ENCODE peak calls at places on chromosomes 5 and 9, in ten cellular contexts. One of them, this sample, is unnamed.

GRCh38 chr5:56004874-56005273 is 10.1 kb upstream of the IL6ST start:
- DNase-seq in AG08395: no peak
- DNase-seq in lower lobe of right lung: no peak
- DNase-seq in GM04504: no peak
- DNase-seq in AG09319: no peak
- DNase-seq in HAP-1: no peak
- DNase-seq in activated T-cell treated with anti-CD3 and anti-CD28 coated beads for 24 hours: no peak
- DNase-seq in activated naive CD8-positive, alpha-beta T cell treated with anti-CD3 and anti-CD28 coated beads for 36 hours: no peak
- DNase-seq in effector memory CD8-positive, alpha-beta T cell: no peak
- DNase-seq in psoas muscle: no peak
- DNase-seq in this sample: no peak

GRCh38 chr9:81537964-81538363 is 151.4 kb downstream of the TLE1 start:
- DNase-seq in AG08395: no peak
- DNase-seq in activated naive CD8-positive, alpha-beta T cell treated with anti-CD3 and anti-CD28 coated beads for 36 hours: no peak
- DNase-seq in GM04504: no peak
- DNase-seq in AG09319: no peak
- DNase-seq in effector memory CD8-positive, alpha-beta T cell: no peak
- DNase-seq in lower lobe of right lung: no peak
- DNase-seq in psoas muscle: no peak
- DNase-seq in HAP-1: no peak
- DNase-seq in activated T-cell treated with anti-CD3 and anti-CD28 coated beads for 24 hours: no peak
- DNase-seq in this sample: no peak

GRCh38 chr9:27844797-27845196 is 271.5 kb upstream of the C9orf72 start:
- DNase-seq in psoas muscle: no peak
- DNase-seq in lower lobe of right lung: no peak
- DNase-seq in AG09319: no peak
- DNase-seq in GM04504: no peak
- DNase-seq in effector memory CD8-positive, alpha-beta T cell: no peak
- DNase-seq in activated naive CD8-positive, alpha-beta T cell treated with anti-CD3 and anti-CD28 coated beads for 36 hours: no peak
- DNase-seq in AG08395: no peak
- DNase-seq in activated T-cell treated with anti-CD3 and anti-CD28 coated beads for 24 hours: no peak
- DNase-seq in HAP-1: no peak
- DNase-seq in this sample: no peak

GRCh38 chr9:78707481-78707977 is 410.6 kb downstream of the PSAT1 start:
- DNase-seq in GM04504: peak
- DNase-seq in AG09319: peak
- DNase-seq in effector memory CD8-positive, alpha-beta T cell: no peak
- DNase-seq in HAP-1: no peak
- DNase-seq in activated T-cell treated with anti-CD3 and anti-CD28 coated beads for 24 hours: no peak
- DNase-seq in AG08395: peak
- DNase-seq in lower lobe of right lung: no peak
- DNase-seq in psoas muscle: no peak
- DNase-seq in activated naive CD8-positive, alpha-beta T cell treated with anti-CD3 and anti-CD28 coated beads for 36 hours: no peak
- DNase-seq in this sample: no peak

GRCh38 chr5:135309391-135310327 is 89.4 kb downstream of the MACROH2A1 start:
- DNase-seq in HAP-1: no peak
- DNase-seq in AG09319: no peak
- DNase-seq in psoas muscle: no peak
- DNase-seq in activated T-cell treated with anti-CD3 and anti-CD28 coated beads for 24 hours: no peak
- DNase-seq in effector memory CD8-positive, alpha-beta T cell: no peak
- DNase-seq in AG08395: no peak
- DNase-seq in GM04504: no peak
- DNase-seq in lower lobe of right lung: no peak
- DNase-seq in activated naive CD8-positive, alpha-beta T cell treated with anti-CD3 and anti-CD28 coated beads for 36 hours: no peak
- DNase-seq in this sample: no peak

GRCh38 chr9:136328622-136329041 is 1.3 kb downstream of the GPSM1 start:
- DNase-seq in AG09319: no peak
- DNase-seq in lower lobe of right lung: no peak
- DNase-seq in effector memory CD8-positive, alpha-beta T cell: no peak
- DNase-seq in psoas muscle: no peak
- DNase-seq in activated T-cell treated with anti-CD3 and anti-CD28 coated beads for 24 hours: no peak
- DNase-seq in HAP-1: peak
- DNase-seq in activated naive CD8-positive, alpha-beta T cell treated with anti-CD3 and anti-CD28 coated beads for 36 hours: no peak
- DNase-seq in AG08395: peak
- DNase-seq in GM04504: no peak
- DNase-seq in this sample: no peak

GRCh38 chr9:6563036-6563435 is 82.5 kb downstream of the GLDC start:
- DNase-seq in lower lobe of right lung: no peak
- DNase-seq in HAP-1: no peak
- DNase-seq in activated naive CD8-positive, alpha-beta T cell treated with anti-CD3 and anti-CD28 coated beads for 36 hours: no peak
- DNase-seq in effector memory CD8-positive, alpha-beta T cell: no peak
- DNase-seq in psoas muscle: no peak
- DNase-seq in activated T-cell treated with anti-CD3 and anti-CD28 coated beads for 24 hours: no peak
- DNase-seq in AG09319: no peak
- DNase-seq in GM04504: no peak
- DNase-seq in AG08395: no peak
- DNase-seq in this sample: no peak

GRCh38 chr5:1763960-1764605 is 35.6 kb downstream of the MRPL36 start:
- DNase-seq in psoas muscle: no peak
- DNase-seq in GM04504: no peak
- DNase-seq in lower lobe of right lung: peak
- DNase-seq in activated T-cell treated with anti-CD3 and anti-CD28 coated beads for 24 hours: no peak
- DNase-seq in AG08395: no peak
- DNase-seq in HAP-1: no peak
- DNase-seq in AG09319: no peak
- DNase-seq in effector memory CD8-positive, alpha-beta T cell: no peak
- DNase-seq in activated naive CD8-positive, alpha-beta T cell treated with anti-CD3 and anti-CD28 coated beads for 36 hours: no peak
- DNase-seq in this sample: peak

GRCh38 chr9:106075991-106076390 is 381.6 kb downstream of the TMEM38B start:
- DNase-seq in activated T-cell treated with anti-CD3 and anti-CD28 coated beads for 24 hours: no peak
- DNase-seq in lower lobe of right lung: no peak
- DNase-seq in activated naive CD8-positive, alpha-beta T cell treated with anti-CD3 and anti-CD28 coated beads for 36 hours: no peak
- DNase-seq in effector memory CD8-positive, alpha-beta T cell: no peak
- DNase-seq in HAP-1: no peak
- DNase-seq in AG09319: no peak
- DNase-seq in GM04504: peak
- DNase-seq in AG08395: peak
- DNase-seq in psoas muscle: no peak
- DNase-seq in this sample: no peak

GRCh38 chr9:124617477-124618141 is 110.4 kb upstream of the NR5A1 start:
- DNase-seq in psoas muscle: peak
- DNase-seq in AG08395: peak
- DNase-seq in GM04504: peak
- DNase-seq in AG09319: peak
- DNase-seq in activated T-cell treated with anti-CD3 and anti-CD28 coated beads for 24 hours: peak
- DNase-seq in effector memory CD8-positive, alpha-beta T cell: peak
- DNase-seq in HAP-1: peak
- DNase-seq in activated naive CD8-positive, alpha-beta T cell treated with anti-CD3 and anti-CD28 coated beads for 36 hours: peak
- DNase-seq in lower lobe of right lung: peak
- DNase-seq in this sample: peak

GRCh38 chr5:174311531-174312269 is 266.2 kb downstream of the NSG2 start:
- DNase-seq in activated T-cell treated with anti-CD3 and anti-CD28 coated beads for 24 hours: peak
- DNase-seq in AG08395: peak
- DNase-seq in activated naive CD8-positive, alpha-beta T cell treated with anti-CD3 and anti-CD28 coated beads for 36 hours: peak
- DNase-seq in psoas muscle: peak
- DNase-seq in AG09319: no peak
- DNase-seq in effector memory CD8-positive, alpha-beta T cell: peak
- DNase-seq in lower lobe of right lung: peak
- DNase-seq in HAP-1: peak
- DNase-seq in GM04504: peak
- DNase-seq in this sample: no peak

GRCh38 chr9:129245276-129245675 is 67.2 kb upstream of the IER5L start:
- DNase-seq in psoas muscle: peak
- DNase-seq in AG08395: no peak
- DNase-seq in effector memory CD8-positive, alpha-beta T cell: no peak
- DNase-seq in activated naive CD8-positive, alpha-beta T cell treated with anti-CD3 and anti-CD28 coated beads for 36 hours: no peak
- DNase-seq in GM04504: no peak
- DNase-seq in lower lobe of right lung: peak
- DNase-seq in AG09319: no peak
- DNase-seq in activated T-cell treated with anti-CD3 and anti-CD28 coated beads for 24 hours: no peak
- DNase-seq in HAP-1: no peak
- DNase-seq in this sample: no peak

GRCh38 chr5:2186472-2187015 is 303.8 kb upstream of the IRX4 start:
- DNase-seq in lower lobe of right lung: no peak
- DNase-seq in AG08395: no peak
- DNase-seq in HAP-1: no peak
- DNase-seq in activated T-cell treated with anti-CD3 and anti-CD28 coated beads for 24 hours: no peak
- DNase-seq in activated naive CD8-positive, alpha-beta T cell treated with anti-CD3 and anti-CD28 coated beads for 36 hours: no peak
- DNase-seq in effector memory CD8-positive, alpha-beta T cell: no peak
- DNase-seq in AG09319: no peak
- DNase-seq in GM04504: no peak
- DNase-seq in psoas muscle: peak
- DNase-seq in this sample: no peak

GRCh38 chr5:171647043-171647899 is 138.3 kb upstream of the SMIM23 start:
- DNase-seq in lower lobe of right lung: no peak
- DNase-seq in GM04504: no peak
- DNase-seq in activated T-cell treated with anti-CD3 and anti-CD28 coated beads for 24 hours: no peak
- DNase-seq in effector memory CD8-positive, alpha-beta T cell: no peak
- DNase-seq in HAP-1: no peak
- DNase-seq in psoas muscle: no peak
- DNase-seq in activated naive CD8-positive, alpha-beta T cell treated with anti-CD3 and anti-CD28 coated beads for 36 hours: no peak
- DNase-seq in AG08395: no peak
- DNase-seq in AG09319: no peak
- DNase-seq in this sample: no peak

GRCh38 chr5:141866111-141866510 is 12.1 kb downstream of the PCDH1 start:
- DNase-seq in psoas muscle: peak
- DNase-seq in AG09319: no peak
- DNase-seq in GM04504: no peak
- DNase-seq in HAP-1: no peak
- DNase-seq in activated T-cell treated with anti-CD3 and anti-CD28 coated beads for 24 hours: no peak
- DNase-seq in AG08395: no peak
- DNase-seq in effector memory CD8-positive, alpha-beta T cell: no peak
- DNase-seq in lower lobe of right lung: peak
- DNase-seq in activated naive CD8-positive, alpha-beta T cell treated with anti-CD3 and anti-CD28 coated beads for 36 hours: no peak
- DNase-seq in this sample: no peak

GRCh38 chr5:108743344-108743743 is 4.4 kb upstream of the FER start:
- DNase-seq in AG08395: peak
- DNase-seq in AG09319: no peak
- DNase-seq in psoas muscle: no peak
- DNase-seq in GM04504: no peak
- DNase-seq in activated naive CD8-positive, alpha-beta T cell treated with anti-CD3 and anti-CD28 coated beads for 36 hours: no peak
- DNase-seq in HAP-1: no peak
- DNase-seq in effector memory CD8-positive, alpha-beta T cell: no peak
- DNase-seq in activated T-cell treated with anti-CD3 and anti-CD28 coated beads for 24 hours: no peak
- DNase-seq in lower lobe of right lung: no peak
- DNase-seq in this sample: no peak

GRCh38 chr5:176690911-176691310 is 43.6 kb downstream of the TSPAN17 start:
- DNase-seq in effector memory CD8-positive, alpha-beta T cell: no peak
- DNase-seq in psoas muscle: no peak
- DNase-seq in AG09319: no peak
- DNase-seq in lower lobe of right lung: no peak
- DNase-seq in GM04504: no peak
- DNase-seq in HAP-1: no peak
- DNase-seq in activated T-cell treated with anti-CD3 and anti-CD28 coated beads for 24 hours: no peak
- DNase-seq in AG08395: no peak
- DNase-seq in activated naive CD8-positive, alpha-beta T cell treated with anti-CD3 and anti-CD28 coated beads for 36 hours: no peak
- DNase-seq in this sample: no peak